ENCODE peak calls at places on chromosomes 12 and 14, in six cellular contexts. P is stomach, Q is lower lobe of right lung, S is A549, L is neural progenitor cell, J is brain microvascular endothelial cell. C is an unnamed sample.

GRCh38 chr12:1936406-1937320 is 18.2 kb upstream of the CACNA2D4 start:
- DNase-seq in P (peak), Q (peak), S (peak), L (no peak), J (peak), C (no peak)

GRCh38 chr14:54435500-54435981 is 5.6 kb downstream of the CNIH1 start:
- DNase-seq in P (no peak), Q (no peak), S (no peak), L (no peak), J (peak), C (no peak)

GRCh38 chr14:72634910-72635647 is 258.8 kb downstream of the DPF3 start:
- DNase-seq in P (no peak), Q (no peak), S (no peak), L (no peak), J (no peak), C (no peak)

GRCh38 chr14:52279405-52279804 is 11.9 kb downstream of the PTGDR start:
- DNase-seq in P (no peak), Q (no peak), S (peak), L (no peak), J (peak), C (no peak)

GRCh38 chr12:64824130-64824499 is 332 bp upstream of the TBC1D30 start:
- DNase-seq in P (no peak), Q (no peak), S (no peak), L (no peak), J (no peak), C (no peak)

GRCh38 chr12:116172224-116172849 is 105.2 kb downstream of the MED13L start:
- DNase-seq in P (no peak), Q (no peak), S (no peak), L (no peak), J (no peak), C (no peak)

GRCh38 chr14:92969470-92970232 is 46.7 kb downstream of the CHGA start:
- DNase-seq in P (no peak), Q (peak), S (no peak), L (no peak), J (no peak), C (no peak)

GRCh38 chr12:92551210-92551609 is 151.6 kb upstream of the PLEKHG7 start:
- DNase-seq in P (no peak), Q (no peak), S (no peak), L (no peak), J (no peak), C (no peak)

GRCh38 chr12:105218434-105218833 is 17.5 kb downstream of the APPL2 start:
- DNase-seq in P (no peak), Q (no peak), S (no peak), L (no peak), J (no peak), C (no peak)

GRCh38 chr12:105220929-105221290 is 15.1 kb downstream of the APPL2 start:
- DNase-seq in P (peak), Q (no peak), S (no peak), L (no peak), J (no peak), C (no peak)

GRCh38 chr12:105220150-105220928 is 15.6 kb downstream of the APPL2 start:
- DNase-seq in P (no peak), Q (no peak), S (no peak), L (no peak), J (no peak), C (no peak)

GRCh38 chr12:105221588-105222325 is 14.2 kb downstream of the APPL2 start:
- DNase-seq in P (no peak), Q (no peak), S (no peak), L (no peak), J (no peak), C (no peak)

GRCh38 chr12:105219261-105220018 is 16.5 kb downstream of the APPL2 start:
- DNase-seq in P (no peak), Q (no peak), S (no peak), L (no peak), J (no peak), C (no peak)
- H3K27ac ChIP-seq in P (peak), Q (no peak), S (no peak), L (no peak), J (no peak), C (no peak)

GRCh38 chr12:19129121-19129485 is 430 bp upstream of the PLEKHA5 start:
- DNase-seq in P (no peak), Q (no peak), S (no peak), L (no peak), J (no peak), C (no peak)
- H3K4me3 ChIP-seq in P (peak), Q (peak), S (peak), L (peak), J (peak), C (peak)

DNA sequence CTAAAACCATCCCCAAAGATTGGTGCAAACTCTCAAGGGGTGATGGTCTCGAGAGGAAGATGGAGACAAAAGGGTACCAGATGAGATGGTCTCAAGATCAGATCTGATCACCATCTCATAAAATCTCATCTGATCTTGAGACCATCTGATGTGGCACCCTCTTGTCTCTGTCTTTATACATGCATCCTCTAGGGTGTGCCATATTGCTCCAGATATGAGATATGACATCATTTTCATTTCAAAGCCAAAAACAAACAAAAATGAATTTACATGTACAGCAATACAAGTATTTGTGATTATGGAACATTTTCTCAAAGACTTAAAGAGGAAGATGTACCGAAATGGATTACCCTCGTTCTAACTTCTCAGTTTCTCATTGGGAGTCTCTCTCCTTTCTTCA is 787.2 kb downstream of the GALC start:
- DNase-seq in P (no peak), Q (no peak), S (no peak), L (no peak), J (no peak), C (no peak)
- TF ChIP-seq CTCF in P (no peak), Q (no peak), S (no peak), L (no peak), J (no peak), C (peak)

GRCh38 chr12:6219980-6220379 is 19.8 kb downstream of the CD9 start:
- DNase-seq in P (no peak), Q (no peak), S (no peak), L (no peak), J (no peak), C (peak)
- H3K27ac ChIP-seq in P (peak), Q (peak), S (no peak), L (no peak), J (no peak), C (peak)

GRCh38 chr12:6965026-6965661 is 5.3 kb downstream of the PHB2 start:
- DNase-seq in P (peak), Q (peak), S (peak), L (peak), J (peak), C (peak)

GRCh38 chr12:6965714-6966113 is 4.8 kb downstream of the PHB2 start:
- DNase-seq in P (no peak), Q (no peak), S (no peak), L (no peak), J (no peak), C (no peak)

GRCh38 chr12:6963741-6964446 is 6.6 kb downstream of the PHB2 start:
- DNase-seq in P (no peak), Q (no peak), S (no peak), L (no peak), J (no peak), C (peak)

GRCh38 chr12:6963016-6963731 is 7.3 kb downstream of the PHB2 start:
- DNase-seq in P (peak), Q (peak), S (no peak), L (no peak), J (no peak), C (peak)

DNA sequence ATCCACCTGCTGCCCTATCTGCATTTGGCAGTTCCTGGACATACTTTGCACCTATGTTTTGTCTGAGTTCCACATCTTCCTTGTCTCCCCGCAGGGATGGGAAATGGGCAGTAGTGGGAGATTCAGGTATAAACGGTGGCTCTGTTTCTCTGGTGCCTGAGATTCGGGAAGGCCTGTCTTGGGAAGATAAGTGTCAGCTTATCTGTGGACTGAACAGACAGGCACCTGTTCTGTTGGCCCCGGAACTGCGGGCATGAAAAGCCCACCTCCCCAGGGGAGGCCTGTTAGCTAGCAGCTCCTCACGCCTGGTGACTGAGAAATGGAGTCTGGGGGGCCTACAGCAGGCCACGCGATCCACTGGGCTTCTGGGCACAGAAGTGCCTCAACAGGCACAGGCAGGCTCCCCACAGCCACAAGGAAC is 5.8 kb downstream of the PHB2 start:
- DNase-seq in P (no peak), Q (no peak), S (no peak), L (no peak), J (no peak), C (no peak)
- H3K4me3 ChIP-seq in P (peak), Q (peak), S (no peak), L (no peak), J (no peak), C (peak)

GRCh38 chr14:53409974-53410373 is 256.9 kb upstream of the DDHD1 start:
- DNase-seq in P (no peak), Q (no peak), S (no peak), L (no peak), J (peak), C (no peak)

GRCh38 chr14:53411110-53411509 is 258.0 kb upstream of the DDHD1 start:
- DNase-seq in P (no peak), Q (no peak), S (no peak), L (no peak), J (peak), C (no peak)

GRCh38 chr14:53409289-53409688 is 256.2 kb upstream of the DDHD1 start:
- DNase-seq in P (no peak), Q (no peak), S (no peak), L (no peak), J (no peak), C (no peak)

GRCh38 chr14:53408175-53408879 is 255.2 kb upstream of the DDHD1 start:
- DNase-seq in P (no peak), Q (no peak), S (no peak), L (no peak), J (no peak), C (no peak)

GRCh38 chr14:53412819-53413664 is 259.9 kb upstream of the DDHD1 start:
- DNase-seq in P (no peak), Q (no peak), S (no peak), L (peak), J (no peak), C (no peak)
- TF ChIP-seq CTCF in P (no peak), Q (no peak), S (peak), L (peak), J (peak), C (peak)